ENCODE peak calls at places on chromosomes 13 and 19, in four cellular contexts. T, Y, L and P are unnamed samples.
A peak's percentile ranks its signal among the peaks of the same experiment; 100 is the strongest.

GRCh38 chr13:99281811-99282263 is 23.7 kb upstream of the GPR18 start:
- DNase-seq in T (no peak), Y (no peak), L (no peak), P (no peak)

GRCh38 chr13:65724261-65724660 is 1505.9 kb downstream of the PCDH9 start:
- DNase-seq in T (no peak), Y (no peak), L (peak; percentile 33), P (no peak)

GRCh38 chr13:28340272-28340793 is 154.6 kb downstream of the FLT1 start:
- DNase-seq in T (no peak), Y (no peak), L (no peak), P (no peak)

GRCh38 chr13:21458457-21458815 is 667 bp downstream of the ZDHHC20 start:
- DNase-seq in T (peak; percentile 12), Y (no peak), L (peak; percentile 63), P (peak; percentile 27)

GRCh38 chr19:1250374-1251232 is 2.2 kb downstream of the MIDN start:
- DNase-seq in T (peak; percentile 83), Y (no peak), L (peak; percentile 78), P (peak; percentile 67)

GRCh38 chr13:45873491-45874360 is 22.2 kb upstream of the SIAH3 start:
- DNase-seq in T (no peak), Y (no peak), L (no peak), P (no peak)

GRCh38 chr19:31421856-31422255 is 72.6 kb upstream of the TSHZ3 start:
- DNase-seq in T (no peak), Y (no peak), L (no peak), P (no peak)

GRCh38 chr19:13022111-13022858 is 27.0 kb downstream of the NFIX start:
- DNase-seq in T (no peak), Y (no peak), L (no peak), P (no peak)

GRCh38 chr19:9306443-9306842 is 3.2 kb downstream of the ZNF699 start:
- DNase-seq in T (no peak), Y (peak; percentile 90), L (no peak), P (no peak)

GRCh38 chr13:91280806-91281205 is 66.7 kb upstream of the MIR17HG start:
- DNase-seq in T (no peak), Y (no peak), L (no peak), P (no peak)

GRCh38 chr13:106633321-106633720 is 65.4 kb upstream of the ARGLU1 start:
- DNase-seq in T (no peak), Y (no peak), L (no peak), P (no peak)

GRCh38 chr19:43619262-43620060 is at the start of gene ZNF428:
- DNase-seq in T (peak; percentile 90), Y (no peak), L (peak; percentile 94), P (peak; percentile 79)

DNA sequence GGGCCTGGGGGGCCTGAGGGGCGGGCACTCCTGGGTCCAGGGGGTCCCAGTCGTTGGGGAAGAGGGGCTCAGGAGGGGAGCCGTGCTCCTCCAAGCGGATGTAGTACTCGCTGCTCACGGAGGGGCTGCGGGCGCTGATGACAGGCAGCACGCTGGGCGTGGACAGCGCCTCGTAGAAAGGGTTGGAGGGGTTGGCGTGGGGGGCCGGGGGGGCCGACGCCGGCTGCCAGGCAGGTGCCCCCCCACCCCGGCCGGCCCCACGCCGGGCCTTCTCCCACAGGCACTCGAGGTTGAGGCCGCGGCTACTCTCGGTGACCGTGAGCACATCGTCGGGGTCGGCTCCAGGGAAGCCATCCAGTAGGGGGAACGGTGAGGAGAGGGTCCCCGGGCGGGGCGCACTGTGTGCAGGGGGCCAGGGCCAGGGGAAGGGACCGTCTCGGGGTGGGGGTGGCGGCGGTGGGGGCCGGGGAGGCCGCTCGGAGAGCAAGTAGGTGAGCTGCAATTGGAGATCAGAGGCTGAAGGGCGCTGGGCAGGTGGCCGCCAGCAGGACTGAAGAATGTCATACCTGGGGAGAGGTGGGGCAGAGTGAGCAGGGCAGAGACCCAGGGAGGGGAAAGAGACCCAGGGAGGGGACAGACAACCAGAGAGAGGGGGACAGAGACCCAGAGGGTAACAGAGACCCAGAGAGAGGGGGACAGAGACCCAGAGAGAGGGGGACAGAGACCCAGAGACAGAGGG is 12.1 kb downstream of the LMTK3 start:
- DNase-seq in T (no peak), Y (no peak), L (no peak), P (no peak)
- TF ChIP-seq CTCF in T (no peak), Y (no peak), L (no peak), P (no peak)

DNA sequence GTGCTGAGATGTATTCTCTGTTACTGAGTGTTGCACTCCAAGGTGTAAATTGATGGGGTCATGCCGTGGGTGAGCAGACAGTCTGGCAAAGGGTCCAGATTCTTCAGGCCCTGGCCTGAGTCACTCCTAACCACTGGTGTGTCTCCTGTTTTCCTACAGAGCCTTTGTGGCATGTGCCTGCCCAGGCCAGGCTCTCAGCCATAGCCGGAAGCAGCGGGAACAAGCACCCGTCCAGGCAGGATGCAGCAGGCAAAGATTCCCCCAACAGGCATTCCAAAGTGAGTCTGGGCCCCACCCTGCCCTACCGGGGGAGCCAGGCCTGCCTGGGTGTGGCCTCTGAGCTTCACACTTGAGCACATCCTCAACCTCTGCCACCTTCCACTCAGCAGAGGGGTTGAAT is 61.9 kb downstream of the DPF1 start:
- DNase-seq in T (no peak), Y (no peak), L (no peak), P (no peak)
- TF ChIP-seq CTCF in T (no peak), Y (no peak), L (no peak), P (no peak)

GRCh38 chr19:49453013-49453756 is at the start of gene ALDH16A1:
- DNase-seq in T (peak; percentile 97), Y (peak; percentile 85), L (peak; percentile 98), P (peak; percentile 97)
- TF ChIP-seq CTCF in T (no peak), Y (no peak), L (no peak), P (no peak)

GRCh38 chr13:32821149-32821688 is 195.0 kb upstream of the KL start:
- DNase-seq in T (no peak), Y (no peak), L (no peak), P (no peak)
- TF ChIP-seq CTCF in T (no peak), Y (no peak), L (no peak), P (no peak)

GRCh38 chr19:23070353-23070781 is 46.5 kb upstream of the ZNF730 start:
- DNase-seq in T (no peak), Y (no peak), L (no peak), P (no peak)
- TF ChIP-seq CTCF in T (peak; percentile 17), Y (peak; percentile 21), L (peak; percentile 34), P (no peak)

DNA sequence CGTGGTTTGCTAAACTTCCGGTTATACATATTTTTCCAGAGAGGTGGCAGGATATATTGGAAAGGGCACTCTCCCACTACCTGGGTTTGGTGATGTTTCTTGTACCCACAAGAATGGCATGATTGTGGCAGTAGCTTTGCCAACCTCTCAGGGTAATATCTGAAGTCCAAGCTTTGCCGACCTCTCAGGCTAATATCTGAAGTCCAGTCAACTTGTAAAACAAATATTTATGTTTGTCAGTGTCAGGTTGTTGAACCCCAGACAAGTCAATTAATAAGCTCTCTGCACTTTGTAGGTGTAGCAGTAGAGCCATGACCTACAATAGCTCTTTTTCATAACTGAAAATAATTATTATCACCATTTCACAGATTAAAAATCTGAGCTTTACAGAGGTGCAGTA is 167.0 kb downstream of the POU4F1 start:
- DNase-seq in T (no peak), Y (no peak), L (no peak), P (no peak)
- TF ChIP-seq CTCF in T (no peak), Y (no peak), L (no peak), P (no peak)

DNA sequence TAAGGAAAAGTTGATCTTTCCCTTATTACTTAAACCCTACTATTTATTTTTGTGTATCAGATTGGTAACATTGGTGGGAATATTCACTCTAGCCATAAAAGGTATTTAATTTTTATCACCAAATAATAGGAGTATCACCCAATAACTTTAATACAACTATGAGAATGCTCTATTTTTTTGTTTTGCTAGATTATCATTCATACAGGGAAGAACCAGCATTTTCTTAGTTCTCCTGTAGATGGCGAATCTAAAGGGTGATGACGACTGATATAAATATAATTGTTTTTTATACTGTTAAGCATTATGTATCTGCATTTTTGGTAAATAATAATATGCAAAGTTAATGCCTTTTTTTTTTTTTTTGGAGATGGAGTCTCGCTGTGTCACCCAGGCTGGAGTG is 7.9 kb upstream of the FRY start:
- DNase-seq in T (no peak), Y (no peak), L (no peak), P (no peak)
- TF ChIP-seq CTCF in T (peak; percentile 36), Y (peak; percentile 8), L (peak; percentile 10), P (no peak)

GRCh38 chr13:68234278-68234677 is 1004.1 kb upstream of the PCDH9 start:
- DNase-seq in T (no peak), Y (no peak), L (no peak), P (no peak)
- TF ChIP-seq CTCF in T (no peak), Y (no peak), L (no peak), P (no peak)